ENCODE peak calls at places on chromosomes 4 and X, in five cellular contexts. K, L, B, W and Y are unnamed samples.

GRCh38 chr4:7708981-7709380 is 230.7 kb downstream of the AFAP1 start:
- DNase-seq in W (no peak), K (no peak), B (no peak), L (no peak), Y (no peak)

GRCh38 chrX:34918856-34919255 is 23.7 kb upstream of the FAM47B start:
- DNase-seq in K (peak; percentile 30), B (peak; percentile 58), W (no peak), L (no peak), Y (no peak)

GRCh38 chr4:15963001-15963451 is at the start of gene FGFBP2:
- DNase-seq in W (peak; percentile 5), L (peak; percentile 59), K (no peak), B (peak; percentile 78), Y (peak; percentile 71)

GRCh38 chr4:99847362-99847976 is 30.8 kb downstream of the DAPP1 start:
- DNase-seq in B (no peak), W (no peak), K (no peak), L (no peak), Y (no peak)

GRCh38 chr4:7759221-7759620 is 180.4 kb downstream of the AFAP1 start:
- DNase-seq in B (no peak), L (peak; percentile 63), K (no peak), W (no peak), Y (no peak)

GRCh38 chr4:42309571-42310260 is 87.6 kb upstream of the SHISA3 start:
- DNase-seq in W (no peak), B (no peak), K (no peak), L (no peak), Y (no peak)

GRCh38 chr4:150212485-150212884 is 134.2 kb downstream of the DCLK2 start:
- DNase-seq in B (no peak), L (no peak), K (no peak), W (no peak), Y (no peak)

GRCh38 chrX:40108084-40108958 is 10.6 kb upstream of the BCOR start:
- DNase-seq in B (peak; percentile 86), K (no peak), L (peak; percentile 54), W (no peak), Y (peak; percentile 84)

GRCh38 chr4:186726440-186727148 is 2.9 kb upstream of the FAT1 start:
- DNase-seq in W (no peak), K (peak; percentile 49), B (peak; percentile 96), L (peak; percentile 65), Y (peak; percentile 87)

GRCh38 chrX:103464071-103464773 is 55.1 kb downstream of the RAB40A start:
- DNase-seq in L (no peak), K (no peak), W (no peak), B (peak; percentile 37), Y (no peak)

GRCh38 chr4:7295917-7296660 is 103.8 kb downstream of the SORCS2 start:
- DNase-seq in K (no peak), W (no peak), B (peak; percentile 79), L (no peak), Y (no peak)

GRCh38 chrX:73850124-73851013 is 287.4 kb downstream of the CHIC1 start:
- DNase-seq in L (no peak), B (peak; percentile 69), W (no peak), K (no peak), Y (peak; percentile 75)

GRCh38 chr4:15912236-15912635 is 26.3 kb downstream of the FGFBP1 start:
- DNase-seq in B (no peak), L (no peak), W (no peak), K (no peak), Y (no peak)

GRCh38 chr4:121784401-121784800 is 16.7 kb upstream of the EXOSC9 start:
- DNase-seq in L (no peak), W (no peak), K (no peak), B (no peak), Y (no peak)

GRCh38 chr4:150699599-150699998 is 117.6 kb downstream of the MAB21L2 start:
- DNase-seq in W (no peak), B (no peak), L (no peak), K (no peak), Y (no peak)

GRCh38 chr4:95124906-95125504 is 367.2 kb downstream of the BMPR1B start:
- DNase-seq in L (no peak), B (peak; percentile 21), W (no peak), K (peak; percentile 39), Y (no peak)

GRCh38 chr4:150573534-150573933 is 8.4 kb upstream of the MAB21L2 start:
- DNase-seq in K (no peak), W (no peak), B (no peak), L (no peak), Y (no peak)

GRCh38 chr4:89939994-89940393 is 45.3 kb downstream of the MMRN1 start:
- DNase-seq in B (no peak), W (no peak), L (no peak), K (no peak), Y (no peak)

GRCh38 chr4:119833611-119834010 is 205.0 kb upstream of the PDE5A start:
- DNase-seq in B (no peak), W (no peak), L (no peak), K (no peak), Y (no peak)

GRCh38 chrX:71253253-71254091 is 468 bp downstream of the ZMYM3 start:
- DNase-seq in K (no peak), L (peak; percentile 47), B (peak; percentile 88), W (no peak), Y (no peak)

GRCh38 chrX:154123241-154124219 is 20.5 kb upstream of the OPN1LW start:
- DNase-seq in K (no peak), B (no peak), W (no peak), L (peak; percentile 76), Y (no peak)

GRCh38 chrX:135200297-135200696 is 29.1 kb upstream of the CT55 start:
- DNase-seq in B (no peak), W (no peak), K (no peak), L (no peak), Y (no peak)

GRCh38 chr4:8502836-8503585 is 62.4 kb downstream of the TRMT44 start:
- DNase-seq in K (no peak), L (no peak), B (peak; percentile 60), W (no peak), Y (no peak)

GRCh38 chr4:77652237-77652897 is 46.7 kb downstream of the CXCL13 start:
- DNase-seq in K (no peak), L (no peak), B (no peak), W (no peak), Y (no peak)

GRCh38 chrX:102835504-102836146 is 101.4 kb upstream of the RAB40AL start:
- DNase-seq in B (peak; percentile 4), W (no peak), L (no peak), K (no peak), Y (no peak)

GRCh38 chrX:107766470-107767140 is 9.0 kb downstream of the TSC22D3 start:
- DNase-seq in B (peak; percentile 8), W (no peak), K (no peak), L (no peak), Y (peak; percentile 88)

GRCh38 chr4:23932186-23932585 is 42.3 kb upstream of the PPARGC1A start:
- DNase-seq in L (no peak), K (no peak), W (no peak), B (no peak), Y (no peak)
- H3K4me3 ChIP-seq in L (no peak overlapping the region), K (no peak overlapping the region), W (no peak overlapping the region), B (no peak overlapping the region), Y (no peak overlapping the region)

GRCh38 chr4:147481577-147482109 is 746 bp downstream of the EDNRA start:
- DNase-seq in B (peak; percentile 37), K (no peak), W (no peak), L (no peak), Y (no peak)
- H3K4me3 ChIP-seq in B (peak overlapping the region; percentile 45), K (peak overlapping the region; percentile 74), W (peak overlapping the region; percentile 71), L (peak overlapping the region; percentile 58), Y (peak overlapping the region; percentile 34)

DNA sequence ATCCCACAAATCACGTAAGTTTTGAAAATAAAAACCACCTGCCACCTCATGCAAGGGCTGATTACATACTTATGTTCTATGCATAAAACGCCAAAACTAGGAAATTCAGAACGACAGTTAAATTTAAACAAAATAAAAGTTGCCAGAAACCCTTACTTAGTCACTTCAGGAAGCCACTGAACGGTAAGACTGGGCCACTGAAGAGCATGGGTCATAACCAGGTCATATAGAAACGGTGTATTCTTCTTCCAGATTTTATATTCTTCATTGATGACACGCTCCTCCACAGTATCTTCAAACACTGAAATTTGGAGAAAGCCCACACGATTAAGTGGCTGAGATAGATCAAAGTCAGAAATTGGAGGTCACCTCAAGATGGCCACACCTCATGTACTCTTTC is 1.2 kb downstream of the RBBP7 start:
- DNase-seq in K (no peak), L (no peak), W (no peak), B (no peak), Y (no peak)
- H3K4me3 ChIP-seq in K (peak overlapping the region; percentile 73), L (peak overlapping the region; percentile 64), W (peak overlapping the region; percentile 73), B (peak overlapping the region; percentile 95), Y (peak overlapping the region; percentile 66)

DNA sequence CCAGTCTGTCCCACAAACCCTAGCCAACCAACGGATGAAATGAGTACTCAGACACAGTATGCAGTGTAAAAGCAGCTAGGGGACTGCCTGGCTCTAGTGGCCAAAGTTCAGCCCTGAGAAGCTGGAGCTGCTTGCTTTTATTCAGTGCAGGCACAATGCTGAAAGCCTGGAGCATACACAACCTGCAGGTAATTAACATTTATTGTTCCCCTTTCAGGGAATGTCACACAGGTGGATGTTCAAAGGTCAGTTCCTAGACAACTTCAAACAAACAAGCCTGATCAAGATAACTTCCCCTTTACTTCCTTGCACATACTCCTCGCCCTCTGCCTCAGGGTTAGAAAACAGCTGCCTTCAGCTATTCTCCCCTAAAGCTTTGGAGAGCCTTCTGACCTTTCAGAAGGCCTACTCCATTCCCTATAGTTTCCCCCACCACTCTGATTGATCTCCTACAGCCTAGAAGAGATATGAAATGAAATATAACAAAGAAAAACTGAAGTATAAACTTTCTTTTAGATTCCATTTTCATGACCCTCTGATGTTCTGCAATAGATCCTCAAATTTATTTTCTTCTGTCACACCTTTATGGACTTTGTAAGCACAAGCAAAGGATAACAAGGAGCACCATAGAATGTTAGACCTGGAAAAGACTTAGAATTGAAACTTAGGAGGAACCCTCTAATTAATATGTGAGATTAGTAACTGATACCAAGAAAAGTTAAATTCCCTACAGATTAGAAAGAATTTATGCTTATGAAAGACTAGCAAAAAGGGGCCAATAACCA is 6.8 kb upstream of the DCAF8L1 start:
- DNase-seq in B (no peak), L (no peak), K (no peak), W (no peak), Y (no peak)
- H3K4me3 ChIP-seq in B (no peak overlapping the region), L (no peak overlapping the region), K (no peak overlapping the region), W (no peak overlapping the region), Y (no peak overlapping the region)

GRCh38 chrX:130174051-130174704 is 2.4 kb downstream of the RAB33A start:
- DNase-seq in W (no peak), K (no peak), L (no peak), B (no peak), Y (peak; percentile 64)

GRCh38 chrX:130172127-130172834 is 519 bp downstream of the RAB33A start:
- DNase-seq in L (no peak), W (no peak), B (peak; percentile 73), K (no peak), Y (peak; percentile 54)

GRCh38 chrX:130171446-130172126 is at the start of gene RAB33A:
- DNase-seq in B (peak; percentile 90), W (no peak), L (peak; percentile 44), K (no peak), Y (peak; percentile 65)

GRCh38 chrX:130173190-130173895 is 1.6 kb downstream of the RAB33A start:
- DNase-seq in K (no peak), L (no peak), B (no peak), W (no peak), Y (peak; percentile 73)

GRCh38 chrX:130170752-130171445 is 863 bp upstream of the RAB33A start:
- DNase-seq in L (peak; percentile 56), W (no peak), B (peak; percentile 93), K (no peak), Y (no peak)
- H3K4me3 ChIP-seq in L (peak overlapping the region; percentile 58), W (peak overlapping the region; percentile 53), B (peak overlapping the region; percentile 66), K (peak overlapping the region; percentile 56), Y (peak overlapping the region; percentile 13)

GRCh38 chr4:156962551-156962974 is 9.0 kb downstream of the PDGFC start:
- DNase-seq in B (no peak), W (peak; percentile 75), K (peak; percentile 98), L (no peak), Y (peak; percentile 91)
- H3K4me3 ChIP-seq in B (no peak overlapping the region), W (no peak overlapping the region), K (no peak overlapping the region), L (no peak overlapping the region), Y (no peak overlapping the region)